ENCODE peak calls at places on chromosomes 3 and 15, in five cellular contexts. F, E, B, V and U are unnamed samples.

GRCh38 chr3:66431494-66431893 is 69.3 kb downstream of the LRIG1 start:
- DNase-seq in F (no peak), V (no peak), E (peak), B (no peak), U (no peak)

GRCh38 chr3:107241217-107241616 is 136.0 kb upstream of the CCDC54 start:
- DNase-seq in V (no peak), B (no peak), E (peak), F (peak), U (no peak)

GRCh38 chr3:171317133-171317532 is 143.1 kb downstream of the TNIK start:
- DNase-seq in E (no peak), V (no peak), F (no peak), B (no peak), U (no peak)

GRCh38 chr3:128360705-128361271 is 105.9 kb downstream of the DNAJB8 start:
- DNase-seq in F (no peak), B (no peak), E (no peak), V (no peak), U (no peak)

GRCh38 chr3:156171517-156172267 is 51.3 kb downstream of the KCNAB1 start:
- DNase-seq in E (no peak), F (no peak), V (no peak), B (no peak), U (no peak)

GRCh38 chr3:13878711-13879101 is 1.2 kb downstream of the WNT7A start:
- DNase-seq in E (no peak), V (no peak), F (no peak), B (no peak), U (no peak)

GRCh38 chr3:9826815-9827574 is 16.8 kb downstream of the RPUSD3 start:
- DNase-seq in E (peak), V (no peak), B (no peak), F (peak), U (peak)

GRCh38 chr3:177620073-177620472 is 422.8 kb upstream of the TBL1XR1 start:
- DNase-seq in E (no peak), B (no peak), V (no peak), F (no peak), U (no peak)

GRCh38 chr3:156383433-156384025 is 171.4 kb downstream of the SSR3 start:
- DNase-seq in E (no peak), F (no peak), V (no peak), B (no peak), U (no peak)

GRCh38 chr15:25766421-25766820 is 96.7 kb downstream of the ATP10A start:
- DNase-seq in E (no peak), V (no peak), F (no peak), B (no peak), U (no peak)